ENCODE peak calls at places on chromosome 2, in five cellular contexts. X is SK-MEL-5; V is mucosa of gallbladder; B is HTR-8/SVneo; R is stimulated activated CD8-positive, alpha-beta memory T cell treated with anti-CD3 and anti-CD28 coated beads, Interleukin-4, amount 100 ng/mL, for 1 hour. E is an unnamed sample.
A peak's percentile ranks its signal among the peaks of the same experiment; 100 is the strongest.

GRCh38 chr2:31267437-31268120 is 33.6 kb downstream of the EHD3 start:
- DNase-seq in X (no peak), B (no peak), V (no peak), R (no peak), E (no peak)

GRCh38 chr2:18435425-18436037 is 124.9 kb downstream of the RDH14 start:
- DNase-seq in B (peak; percentile 38), V (no peak), R (no peak), X (peak; percentile 80), E (peak; percentile 79)

GRCh38 chr2:226137201-226137811 is 662.3 kb downstream of the IRS1 start:
- DNase-seq in R (no peak), X (no peak), B (no peak), V (peak; percentile 21), E (no peak)

GRCh38 chr2:216888907-216889622 is 29.2 kb upstream of the TNP1 start:
- DNase-seq in V (no peak), R (no peak), X (no peak), B (no peak), E (no peak)

GRCh38 chr2:227191367-227191766 is 26.9 kb downstream of the COL4A3 start:
- DNase-seq in X (peak; percentile 11), R (no peak), V (no peak), B (peak; percentile 24), E (no peak)

GRCh38 chr2:207722773-207723424 is 11.5 kb downstream of the CCNYL1 start:
- DNase-seq in X (no peak), B (no peak), R (no peak), V (no peak), E (no peak)

GRCh38 chr2:218275368-218276072 is 5.2 kb downstream of the PNKD start:
- DNase-seq in B (no peak), V (no peak), X (no peak), R (no peak), E (no peak)

GRCh38 chr2:9981646-9982045 is 30.2 kb downstream of the GRHL1 start:
- DNase-seq in X (no peak), R (no peak), V (no peak), B (no peak), E (no peak)

GRCh38 chr2:133262888-133263287 is 305.4 kb downstream of the NCKAP5 start:
- DNase-seq in V (no peak), X (peak; percentile 43), B (peak; percentile 10), R (no peak), E (no peak)

GRCh38 chr2:156356006-156356764 is 23.7 kb upstream of the NR4A2 start:
- DNase-seq in V (no peak), R (no peak), X (no peak), B (no peak), E (no peak)

GRCh38 chr2:226796840-226797288 is 2.8 kb downstream of the IRS1 start:
- DNase-seq in R (no peak), B (no peak), V (peak; percentile 63), X (no peak), E (no peak)

GRCh38 chr2:221676566-221677172 is 104.6 kb upstream of the EPHA4 start:
- DNase-seq in R (no peak), X (no peak), V (no peak), B (no peak), E (no peak)

GRCh38 chr2:23505984-23506380 is 121.0 kb downstream of the KLHL29 start:
- DNase-seq in R (no peak), B (no peak), X (no peak), V (no peak), E (no peak)

GRCh38 chr2:1613731-1614354 is 130.5 kb downstream of the PXDN start:
- DNase-seq in R (no peak), B (no peak), V (no peak), X (no peak), E (no peak)

GRCh38 chr2:74528600-74529356 is 728 bp downstream of the AUP1 start:
- DNase-seq in V (no peak), B (no peak), R (no peak), X (no peak), E (no peak)

GRCh38 chr2:47520825-47521665 is 118.1 kb downstream of the MSH2 start:
- DNase-seq in B (peak; percentile 46), V (peak; percentile 47), X (peak; percentile 46), R (peak; percentile 47), E (peak; percentile 37)

GRCh38 chr2:98468621-98469236 is 24.1 kb downstream of the INPP4A start:
- DNase-seq in V (no peak), B (no peak), X (no peak), R (no peak), E (no peak)

GRCh38 chr2:174337337-174338154 is 2.8 kb downstream of the SP9 start:
- DNase-seq in R (no peak), X (peak; percentile 23), B (no peak), V (no peak), E (no peak)

GRCh38 chr2:235255716-235256115 is 238.1 kb upstream of the AGAP1 start:
- DNase-seq in R (no peak), B (no peak), X (no peak), V (no peak), E (no peak)

GRCh38 chr2:229586746-229587705 is 127.3 kb downstream of the DNER start:
- DNase-seq in R (no peak), X (peak; percentile 86), B (peak; percentile 85), V (peak; percentile 76), E (peak; percentile 83)

GRCh38 chr2:6823111-6823510 is 42.6 kb downstream of the CMPK2 start:
- DNase-seq in X (no peak), B (no peak), R (no peak), V (no peak), E (no peak)

GRCh38 chr2:85893428-85894258 is 4.9 kb upstream of the ST3GAL5 start:
- DNase-seq in B (peak; percentile 72), R (no peak), X (peak; percentile 96), V (no peak), E (peak; percentile 51)

GRCh38 chr2:197125000-197125399 is 185.6 kb downstream of the ANKRD44 start:
- DNase-seq in X (no peak), V (no peak), B (no peak), R (no peak), E (no peak)

GRCh38 chr2:10883066-10883465 is 28.7 kb upstream of the KCNF1 start:
- DNase-seq in B (no peak), R (no peak), X (no peak), V (no peak), E (no peak)

GRCh38 chr2:148338544-148338943 is 306.0 kb upstream of the EPC2 start:
- DNase-seq in B (peak; percentile 14), R (no peak), V (no peak), X (no peak), E (no peak)

GRCh38 chr2:150425121-150425559 is 62.3 kb downstream of the RND3 start:
- DNase-seq in B (no peak), V (no peak), R (no peak), X (no peak), E (peak; percentile 9)

GRCh38 chr2:240946046-240946445 is 39.9 kb downstream of the CROCC2 start:
- DNase-seq in X (no peak), V (no peak), B (no peak), R (no peak), E (no peak)

GRCh38 chr2:231935815-231936214 is 9.6 kb upstream of the NPPC start:
- DNase-seq in B (no peak), V (no peak), X (no peak), R (no peak), E (no peak)

GRCh38 chr2:238125127-238125885 is 13.2 kb upstream of the KLHL30 start:
- DNase-seq in R (no peak), X (no peak), B (no peak), V (no peak), E (no peak)

GRCh38 chr2:26550276-26551015 is 72.5 kb upstream of the OTOF start:
- DNase-seq in B (no peak), R (no peak), X (no peak), V (no peak), E (no peak)

GRCh38 chr2:55883339-55883738 is 40.2 kb downstream of the EFEMP1 start:
- DNase-seq in B (no peak), V (no peak), R (no peak), X (no peak), E (no peak)